ENCODE peak calls at places on chromosomes 4 and X, in seven cellular contexts. One of them, this sample, is unnamed.
A peak's percentile ranks its signal among the peaks of the same experiment; 100 is the strongest.

GRCh38 chr4:78288327-78288726 is 231.2 kb downstream of the FRAS1 start:
- DNase-seq in K562: no peak
- DNase-seq in HCT116: no peak
- DNase-seq in SK-N-SH: no peak
- DNase-seq in HepG2: no peak
- DNase-seq in H1: no peak
- DNase-seq in GM12878: no peak
- DNase-seq in this sample: no peak

GRCh38 chr4:115711575-115711974 is 598.2 kb upstream of the NDST4 start:
- DNase-seq in K562: no peak
- DNase-seq in HCT116: no peak
- DNase-seq in SK-N-SH: no peak
- DNase-seq in HepG2: no peak
- DNase-seq in H1: no peak
- DNase-seq in GM12878: no peak
- DNase-seq in this sample: no peak

GRCh38 chr4:109375778-109376414 is 57.7 kb upstream of the SEC24B start:
- DNase-seq in K562: no peak
- DNase-seq in HCT116: no peak
- DNase-seq in SK-N-SH: no peak
- DNase-seq in HepG2: no peak
- DNase-seq in H1: no peak
- DNase-seq in GM12878: no peak
- DNase-seq in this sample: no peak

GRCh38 chr4:53763813-53764597 is 172.7 kb upstream of the LNX1 start:
- DNase-seq in K562: no peak
- DNase-seq in HCT116: no peak
- DNase-seq in SK-N-SH: peak; percentile 41
- DNase-seq in HepG2: no peak
- DNase-seq in H1: no peak
- DNase-seq in GM12878: no peak
- DNase-seq in this sample: no peak

GRCh38 chr4:133152801-133153526 is 3.9 kb downstream of the PCDH10 start:
- DNase-seq in K562: no peak
- DNase-seq in HCT116: no peak
- DNase-seq in SK-N-SH: no peak
- DNase-seq in HepG2: no peak
- DNase-seq in H1: no peak
- DNase-seq in GM12878: no peak
- DNase-seq in this sample: peak; percentile 18

GRCh38 chr4:172963498-172964294 is 204.9 kb upstream of the GALNT7 start:
- DNase-seq in K562: no peak
- DNase-seq in HCT116: no peak
- DNase-seq in SK-N-SH: no peak
- DNase-seq in HepG2: no peak
- DNase-seq in H1: no peak
- DNase-seq in GM12878: no peak
- DNase-seq in this sample: no peak

GRCh38 chr4:84258905-84259830 is 239.9 kb downstream of the NKX6-1 start:
- DNase-seq in K562: peak; percentile 15
- DNase-seq in HCT116: peak; percentile 13
- DNase-seq in SK-N-SH: no peak
- DNase-seq in HepG2: peak; percentile 11
- DNase-seq in H1: no peak
- DNase-seq in GM12878: peak; percentile 37
- DNase-seq in this sample: peak; percentile 41

GRCh38 chr4:22416403-22416802 is 99.5 kb downstream of the ADGRA3 start:
- DNase-seq in K562: no peak
- DNase-seq in HCT116: no peak
- DNase-seq in SK-N-SH: no peak
- DNase-seq in HepG2: no peak
- DNase-seq in H1: no peak
- DNase-seq in GM12878: no peak
- DNase-seq in this sample: no peak

GRCh38 chrX:130264573-130264972 is 4.1 kb downstream of the ZNF280C start:
- DNase-seq in K562: no peak
- DNase-seq in HCT116: no peak
- DNase-seq in SK-N-SH: no peak
- DNase-seq in HepG2: no peak
- DNase-seq in H1: no peak
- DNase-seq in GM12878: no peak
- DNase-seq in this sample: no peak

GRCh38 chr4:23091674-23092073 is 398.9 kb downstream of the GBA3 start:
- DNase-seq in K562: no peak
- DNase-seq in HCT116: no peak
- DNase-seq in SK-N-SH: no peak
- DNase-seq in HepG2: no peak
- DNase-seq in H1: no peak
- DNase-seq in GM12878: no peak
- DNase-seq in this sample: no peak

GRCh38 chrX:106752101-106752678 is 25.7 kb downstream of the RNF128 start:
- DNase-seq in K562: no peak
- DNase-seq in HCT116: no peak
- DNase-seq in SK-N-SH: no peak
- DNase-seq in HepG2: no peak
- DNase-seq in H1: no peak
- DNase-seq in GM12878: no peak
- DNase-seq in this sample: no peak

GRCh38 chr4:74975848-74976824 is 43.2 kb downstream of the PARM1 start:
- DNase-seq in K562: no peak
- DNase-seq in HCT116: no peak
- DNase-seq in SK-N-SH: no peak
- DNase-seq in HepG2: no peak
- DNase-seq in H1: no peak
- DNase-seq in GM12878: no peak
- DNase-seq in this sample: no peak

GRCh38 chrX:11792461-11793421 is 34.7 kb downstream of the MSL3 start:
- DNase-seq in K562: no peak
- DNase-seq in HCT116: no peak
- DNase-seq in SK-N-SH: no peak
- DNase-seq in HepG2: no peak
- DNase-seq in H1: no peak
- DNase-seq in GM12878: peak; percentile 86
- DNase-seq in this sample: no peak

GRCh38 chr4:109972786-109973528 is 60.3 kb downstream of the EGF start:
- DNase-seq in K562: no peak
- DNase-seq in HCT116: no peak
- DNase-seq in SK-N-SH: no peak
- DNase-seq in HepG2: peak; percentile 21
- DNase-seq in H1: no peak
- DNase-seq in GM12878: no peak
- DNase-seq in this sample: no peak

GRCh38 chrX:153384390-153384789 is 16.8 kb downstream of the PNMA6E start:
- DNase-seq in K562: no peak
- DNase-seq in HCT116: no peak
- DNase-seq in SK-N-SH: no peak
- DNase-seq in HepG2: no peak
- DNase-seq in H1: no peak
- DNase-seq in GM12878: no peak
- DNase-seq in this sample: no peak

GRCh38 chrX:13386636-13387035 is 66.8 kb upstream of the ATXN3L start:
- DNase-seq in K562: no peak
- DNase-seq in HCT116: no peak
- DNase-seq in SK-N-SH: no peak
- DNase-seq in HepG2: peak; percentile 4
- DNase-seq in H1: no peak
- DNase-seq in GM12878: no peak
- DNase-seq in this sample: no peak

GRCh38 chrX:40154229-40154852 is 56.6 kb upstream of the BCOR start:
- DNase-seq in K562: peak; percentile 58
- DNase-seq in HCT116: no peak
- DNase-seq in SK-N-SH: peak; percentile 75
- DNase-seq in HepG2: peak; percentile 82
- DNase-seq in H1: no peak
- DNase-seq in GM12878: no peak
- DNase-seq in this sample: peak; percentile 60

GRCh38 chr4:4182835-4183568 is 43.7 kb downstream of the OTOP1 start:
- DNase-seq in K562: peak; percentile 55
- DNase-seq in HCT116: peak; percentile 7
- DNase-seq in SK-N-SH: peak; percentile 21
- DNase-seq in HepG2: peak; percentile 57
- DNase-seq in H1: peak; percentile 39
- DNase-seq in GM12878: no peak
- DNase-seq in this sample: no peak

GRCh38 chrX:103376118-103376978 is at the start of gene BEX3:
- DNase-seq in K562: no peak
- DNase-seq in HCT116: no peak
- DNase-seq in SK-N-SH: peak; percentile 85
- DNase-seq in HepG2: peak; percentile 24
- DNase-seq in H1: peak; percentile 56
- DNase-seq in GM12878: no peak
- DNase-seq in this sample: peak; percentile 50

GRCh38 chrX:103063191-103063845 is 653 bp downstream of the BEX1 start:
- DNase-seq in K562: peak; percentile 14
- DNase-seq in HCT116: no peak
- DNase-seq in SK-N-SH: peak; percentile 78
- DNase-seq in HepG2: peak; percentile 9
- DNase-seq in H1: peak; percentile 7
- DNase-seq in GM12878: no peak
- DNase-seq in this sample: peak; percentile 9

GRCh38 chr4:20890752-20891151 is 190.5 kb downstream of the PACRGL start:
- DNase-seq in K562: no peak
- DNase-seq in HCT116: no peak
- DNase-seq in SK-N-SH: no peak
- DNase-seq in HepG2: no peak
- DNase-seq in H1: no peak
- DNase-seq in GM12878: no peak
- DNase-seq in this sample: no peak

DNA sequence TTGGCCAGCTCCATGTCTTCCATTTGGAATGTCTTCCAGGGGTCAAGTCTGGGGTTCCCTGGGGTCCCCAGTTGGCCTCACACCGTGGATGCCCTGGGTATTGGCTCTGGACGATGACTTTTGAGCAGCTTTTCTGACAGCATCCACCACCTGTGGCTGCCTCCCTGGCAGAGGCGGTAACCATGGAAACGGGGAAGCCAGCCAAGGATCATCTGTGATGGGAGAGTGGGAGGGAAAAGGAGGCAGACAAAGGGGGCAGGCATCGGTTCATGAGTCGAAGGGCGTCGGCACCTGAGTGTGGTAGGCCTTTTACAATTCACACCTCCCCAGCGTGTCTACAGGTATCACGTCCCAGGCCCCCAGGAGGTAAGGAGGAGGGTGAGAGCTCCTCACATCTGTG is 152.2 kb downstream of the ASMT start:
- DNase-seq in K562: no peak
- DNase-seq in HCT116: no peak
- DNase-seq in SK-N-SH: no peak
- DNase-seq in HepG2: no peak
- DNase-seq in H1: no peak
- DNase-seq in GM12878: no peak
- DNase-seq in this sample: no peak
- TF ChIP-seq JUND in K562: no peak
- TF ChIP-seq JUND in HCT116: no peak
- TF ChIP-seq JUND in SK-N-SH: no peak
- TF ChIP-seq JUND in HepG2: no peak
- TF ChIP-seq JUND in H1: no peak
- TF ChIP-seq JUND in GM12878: no peak
- TF ChIP-seq JUND in this sample: no peak

DNA sequence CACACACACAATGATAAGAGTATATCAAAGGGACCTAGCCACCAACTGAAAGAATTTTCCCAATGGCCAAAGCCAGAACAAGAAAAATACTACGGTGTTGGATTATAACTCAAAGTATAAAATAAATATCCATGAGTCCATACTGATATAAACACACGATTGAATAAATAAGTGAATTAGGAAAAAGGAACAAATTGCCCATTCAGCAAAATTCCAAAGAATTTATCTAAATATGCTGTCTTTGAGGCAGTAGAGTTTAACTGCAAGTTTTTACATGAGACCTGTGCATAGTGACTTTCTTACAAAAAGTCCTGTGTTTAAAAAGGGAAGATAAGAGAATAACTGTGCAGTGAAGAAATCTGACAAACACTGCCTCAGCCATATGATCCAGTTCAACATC is 278.8 kb upstream of the PPARGC1A start:
- DNase-seq in K562: no peak
- DNase-seq in HCT116: no peak
- DNase-seq in SK-N-SH: no peak
- DNase-seq in HepG2: no peak
- DNase-seq in H1: no peak
- DNase-seq in GM12878: no peak
- DNase-seq in this sample: no peak
- TF ChIP-seq JUND in K562: no peak
- TF ChIP-seq JUND in HCT116: no peak
- TF ChIP-seq JUND in SK-N-SH: no peak
- TF ChIP-seq JUND in HepG2: no peak
- TF ChIP-seq JUND in H1: no peak
- TF ChIP-seq JUND in GM12878: no peak
- TF ChIP-seq JUND in this sample: no peak

GRCh38 chr4:6573551-6573950 is 1.4 kb upstream of the MAN2B2 start:
- DNase-seq in K562: no peak
- DNase-seq in HCT116: no peak
- DNase-seq in SK-N-SH: no peak
- DNase-seq in HepG2: no peak
- DNase-seq in H1: no peak
- DNase-seq in GM12878: no peak
- DNase-seq in this sample: no peak
- TF ChIP-seq JUND in K562: no peak
- TF ChIP-seq JUND in HCT116: no peak
- TF ChIP-seq JUND in SK-N-SH: no peak
- TF ChIP-seq JUND in HepG2: no peak
- TF ChIP-seq JUND in H1: no peak
- TF ChIP-seq JUND in GM12878: no peak
- TF ChIP-seq JUND in this sample: no peak

GRCh38 chr4:2933566-2934076 is 29.6 kb downstream of the NOP14 start:
- DNase-seq in K562: no peak
- DNase-seq in HCT116: no peak
- DNase-seq in SK-N-SH: no peak
- DNase-seq in HepG2: no peak
- DNase-seq in H1: no peak
- DNase-seq in GM12878: no peak
- DNase-seq in this sample: no peak
- TF ChIP-seq JUND in K562: no peak
- TF ChIP-seq JUND in HCT116: no peak
- TF ChIP-seq JUND in SK-N-SH: no peak
- TF ChIP-seq JUND in HepG2: no peak
- TF ChIP-seq JUND in H1: no peak
- TF ChIP-seq JUND in GM12878: no peak
- TF ChIP-seq JUND in this sample: no peak

GRCh38 chr4:52192697-52193096 is 141.6 kb downstream of the SPATA18 start:
- DNase-seq in K562: no peak
- DNase-seq in HCT116: no peak
- DNase-seq in SK-N-SH: no peak
- DNase-seq in HepG2: peak; percentile 34
- DNase-seq in H1: no peak
- DNase-seq in GM12878: no peak
- DNase-seq in this sample: no peak
- TF ChIP-seq JUND in K562: no peak
- TF ChIP-seq JUND in HCT116: no peak
- TF ChIP-seq JUND in SK-N-SH: no peak
- TF ChIP-seq JUND in HepG2: no peak
- TF ChIP-seq JUND in H1: no peak
- TF ChIP-seq JUND in GM12878: no peak
- TF ChIP-seq JUND in this sample: no peak

DNA sequence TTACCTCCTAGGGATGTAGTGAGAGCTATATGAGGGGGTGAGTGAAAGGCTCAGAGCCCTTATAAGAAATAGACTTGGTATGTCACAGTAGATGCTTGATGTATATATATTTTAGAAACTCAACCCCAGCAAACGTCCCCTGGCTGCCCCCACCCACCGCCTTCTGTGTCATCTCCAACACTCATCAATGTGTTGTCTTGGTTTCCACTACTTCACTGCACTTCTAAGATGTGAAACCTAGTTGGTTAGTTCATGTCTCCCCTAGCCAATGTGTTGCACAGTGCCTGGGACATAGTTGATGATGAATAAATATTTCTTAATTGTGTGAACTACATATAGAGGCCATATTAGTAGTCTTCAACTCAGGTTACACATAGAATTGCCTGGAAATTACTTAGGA is 4.4 kb downstream of the FGFBP2 start:
- DNase-seq in K562: no peak
- DNase-seq in HCT116: no peak
- DNase-seq in SK-N-SH: no peak
- DNase-seq in HepG2: no peak
- DNase-seq in H1: no peak
- DNase-seq in GM12878: no peak
- DNase-seq in this sample: no peak
- TF ChIP-seq JUND in K562: no peak
- TF ChIP-seq JUND in HCT116: no peak
- TF ChIP-seq JUND in SK-N-SH: no peak
- TF ChIP-seq JUND in HepG2: no peak
- TF ChIP-seq JUND in H1: no peak
- TF ChIP-seq JUND in GM12878: no peak
- TF ChIP-seq JUND in this sample: no peak